ENCODE peak calls at places on chromosome 22, in seven cellular contexts. E is left ventricle myocardium inferior, H is Right ventricle myocardium superior, A is NCI-H345, M is retinal pigment epithelial cell, F is caudate nucleus, I is body of pancreas. Q is an unnamed sample.
A peak's percentile ranks its signal among the peaks of the same experiment; 100 is the strongest.

GRCh38 chr22:19507534-19507861 is 16.7 kb downstream of the CLDN5 start:
- DNase-seq in F (no peak), M (no peak), E (no peak), A (no peak), I (no peak), H (no peak), Q (no peak)

GRCh38 chr22:27791494-27792241 is 9.9 kb downstream of the MN1 start:
- DNase-seq in E (no peak), F (no peak), A (no peak), I (no peak), H (no peak), M (no peak), Q (no peak)

GRCh38 chr22:29225422-29226090 is 19.9 kb downstream of the EMID1 start:
- DNase-seq in A (no peak), E (peak; percentile 64), H (peak; percentile 84), M (no peak), I (peak; percentile 45), F (no peak), Q (no peak)

GRCh38 chr22:50673231-50674126 is 856 bp downstream of the SHANK3 start:
- DNase-seq in F (no peak), E (no peak), H (no peak), A (no peak), I (no peak), M (no peak), Q (peak; percentile 58)

GRCh38 chr22:27726344-27726725 is 75.2 kb downstream of the MN1 start:
- DNase-seq in A (no peak), H (no peak), M (no peak), I (no peak), E (no peak), F (no peak), Q (no peak)

GRCh38 chr22:44567846-44568493 is 69.9 kb upstream of the RTL6 start:
- DNase-seq in H (no peak), E (no peak), F (no peak), I (peak; percentile 56), A (no peak), M (no peak), Q (no peak)

GRCh38 chr22:47602732-47603131 is 840.3 kb downstream of the TBC1D22A start:
- DNase-seq in H (no peak), A (no peak), I (no peak), M (no peak), E (no peak), F (no peak), Q (no peak)

GRCh38 chr22:20004464-20004863 is 12.2 kb downstream of the ARVCF start:
- DNase-seq in E (no peak), M (no peak), I (no peak), F (no peak), H (no peak), A (no peak), Q (no peak)

GRCh38 chr22:23762866-23763578 is at the start of gene C22orf15:
- DNase-seq in I (no peak), H (peak; percentile 56), E (no peak), F (peak; percentile 16), A (no peak), M (no peak), Q (no peak)

Q was measured in frontal cortex.